ENCODE peak calls at places on chromosomes 5 and 9, in four cellular contexts. D is tibial artery, P is heart left ventricle, K is left lung. L is an unnamed sample.
A peak's percentile ranks its signal among the peaks of the same experiment; 100 is the strongest.

GRCh38 chr5:90169078-90169477 is 240.5 kb downstream of the CETN3 start:
- DNase-seq in D (peak; percentile 25), P (peak; percentile 34), K (no peak), L (no peak)

GRCh38 chr5:67771791-67772190 is 443.8 kb upstream of the PIK3R1 start:
- DNase-seq in D (no peak), P (no peak), K (no peak), L (no peak)

GRCh38 chr5:42992035-42992570 is 48.0 kb downstream of the ANXA2R start:
- DNase-seq in D (peak; percentile 87), P (peak; percentile 91), K (peak; percentile 92), L (peak; percentile 58)

GRCh38 chr5:140224658-140225057 is 49.7 kb downstream of the CYSTM1 start:
- DNase-seq in D (no peak), P (no peak), K (no peak), L (no peak)

GRCh38 chr9:127187231-127187956 is 65.0 kb upstream of the ANGPTL2 start:
- DNase-seq in D (peak; percentile 91), P (peak; percentile 78), K (no peak), L (no peak)

GRCh38 chr9:106947501-106947900 is 84.5 kb downstream of the ZNF462 start:
- DNase-seq in D (no peak), P (no peak), K (no peak), L (no peak)

GRCh38 chr5:17355585-17356346 is 138.3 kb downstream of the BASP1 start:
- DNase-seq in D (no peak), P (no peak), K (no peak), L (no peak)

GRCh38 chr5:73447234-73448071 is 1.1 kb downstream of the FOXD1 start:
- DNase-seq in D (no peak), P (no peak), K (peak; percentile 82), L (no peak)

GRCh38 chr9:89319015-89319905 is 960 bp downstream of the SECISBP2 start:
- DNase-seq in D (no peak), P (no peak), K (no peak), L (no peak)

DNA sequence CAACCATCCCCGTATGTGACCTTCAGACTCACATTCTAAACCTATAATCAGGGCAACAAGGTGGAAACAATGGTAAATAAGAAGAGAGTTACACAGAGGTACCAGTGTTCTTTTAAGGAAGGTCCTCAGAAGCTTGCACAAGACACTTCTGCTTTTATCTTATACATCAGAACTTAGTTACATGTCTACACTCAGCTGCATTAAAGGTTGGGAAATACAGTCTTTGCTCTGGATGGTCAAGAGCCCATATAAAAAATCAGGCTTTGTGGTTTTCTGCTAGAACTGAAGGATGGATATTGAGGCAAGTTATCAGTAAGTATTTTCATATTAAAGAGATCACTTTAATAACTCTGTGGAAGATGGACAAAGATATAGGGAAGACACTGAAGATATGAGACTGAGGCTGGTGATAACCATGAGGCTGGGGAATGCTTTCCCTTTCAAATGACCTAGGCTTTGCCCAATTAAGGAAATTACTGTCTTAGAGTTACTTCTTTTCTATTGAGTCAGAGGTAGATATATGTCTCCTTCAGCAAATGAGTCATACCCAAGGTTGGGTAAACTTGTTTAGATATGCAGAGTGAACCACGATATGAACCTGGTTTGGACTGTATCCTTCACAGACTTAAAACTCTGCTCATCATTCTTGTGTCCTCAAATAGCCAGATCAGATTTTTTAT is 87.0 kb upstream of the TNC start:
- DNase-seq in D (no peak), P (no peak), K (no peak), L (no peak)
- H3K27ac ChIP-seq in D (no peak overlapping the region), P (no peak overlapping the region), K (no peak overlapping the region), L (no peak overlapping the region)

GRCh38 chr9:137444106-137444790 is 3.1 kb upstream of the ENTPD8 start:
- DNase-seq in D (no peak), P (peak; percentile 7), K (peak; percentile 49), L (no peak)
- TF ChIP-seq CTCF in D (no peak), P (no peak), K (no peak), L (no peak)

GRCh38 chr9:5511935-5512580 is 1.7 kb downstream of the PDCD1LG2 start:
- DNase-seq in D (no peak), P (no peak), K (no peak), L (no peak)

GRCh38 chr9:5510360-5510931 is at the start of gene PDCD1LG2:
- DNase-seq in D (no peak), P (no peak), K (no peak), L (no peak)

GRCh38 chr9:5510991-5511390 is 660 bp downstream of the PDCD1LG2 start:
- DNase-seq in D (no peak), P (no peak), K (no peak), L (no peak)

GRCh38 chr9:5511476-5511875 is 1.1 kb downstream of the PDCD1LG2 start:
- DNase-seq in D (no peak), P (no peak), K (no peak), L (no peak)

DNA sequence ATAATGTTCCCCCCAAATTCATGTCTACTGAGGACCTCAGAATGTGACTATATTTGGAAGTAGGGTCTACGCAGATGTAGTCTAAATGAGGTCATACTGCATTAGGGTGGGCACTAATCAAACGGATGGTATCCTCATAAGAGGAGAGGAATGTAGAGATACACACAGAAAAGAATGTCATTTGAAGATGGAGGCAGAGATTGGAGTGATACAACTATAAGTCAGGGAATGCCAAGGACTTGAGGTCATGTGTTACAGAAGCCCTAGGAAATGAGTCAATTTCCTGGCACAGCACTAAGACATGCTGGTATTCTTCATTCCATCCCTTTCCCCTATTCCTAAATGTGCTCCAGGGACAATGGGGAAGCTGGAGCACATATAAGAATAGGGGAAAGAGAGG is 758 bp upstream of the PDCD1LG2 start:
- DNase-seq in D (no peak), P (no peak), K (no peak), L (no peak)
- H3K27ac ChIP-seq in D (peak overlapping the region; percentile 69), P (peak overlapping the region; percentile 47), K (peak overlapping the region; percentile 68), L (peak overlapping the region; percentile 50)

DNA sequence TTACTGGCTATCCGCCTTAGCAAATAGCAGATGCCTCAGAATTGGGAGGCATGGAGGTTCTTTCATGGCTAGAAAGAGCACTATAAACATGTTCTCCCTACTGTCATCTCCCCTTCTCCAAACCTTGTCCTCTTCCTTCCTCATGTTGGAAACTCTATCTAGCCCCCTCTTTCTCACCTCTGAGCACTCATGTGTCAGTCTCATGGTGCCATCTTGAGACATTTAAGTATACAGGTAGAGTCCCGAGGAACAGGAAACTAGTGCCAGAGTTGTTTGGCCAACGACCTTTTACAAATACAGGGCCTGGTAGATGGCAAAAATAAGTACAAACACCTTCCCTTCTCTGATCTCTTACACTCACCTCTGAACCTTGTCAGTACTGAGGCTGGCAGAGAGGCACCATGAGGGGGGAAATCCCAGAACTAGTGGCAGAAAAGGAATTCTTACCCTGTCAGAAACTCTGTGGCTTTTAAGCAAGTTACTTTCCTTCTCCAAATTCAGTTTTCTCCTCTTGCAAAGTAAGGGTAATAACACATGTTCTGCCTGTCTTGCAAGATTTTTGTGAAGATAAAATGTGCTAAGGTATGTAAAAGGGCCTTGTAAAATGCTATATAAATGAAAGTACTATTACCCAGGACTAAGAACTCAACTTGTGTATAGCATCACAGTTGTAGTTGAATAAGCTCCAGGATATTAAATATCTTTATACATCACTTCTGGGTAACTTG is 94.1 kb upstream of the SNX2 start:
- DNase-seq in D (no peak), P (no peak), K (no peak), L (no peak)
- TF ChIP-seq CTCF in D (no peak), P (no peak), K (no peak), L (no peak)

GRCh38 chr9:91162784-91163440 is 198.8 kb downstream of the AUH start:
- DNase-seq in D (peak; percentile 40), P (peak; percentile 50), K (peak; percentile 92), L (peak; percentile 46)

GRCh38 chr9:91163773-91164471 is 197.8 kb downstream of the AUH start:
- DNase-seq in D (no peak), P (no peak), K (no peak), L (no peak)

GRCh38 chr9:91166796-91167366 is 194.8 kb downstream of the AUH start:
- DNase-seq in D (no peak), P (no peak), K (no peak), L (no peak)

GRCh38 chr9:91163441-91163772 is 198.3 kb downstream of the AUH start:
- DNase-seq in D (no peak), P (no peak), K (no peak), L (no peak)

GRCh38 chr9:91164724-91165520 is 196.8 kb downstream of the AUH start:
- DNase-seq in D (peak; percentile 60), P (peak; percentile 69), K (peak; percentile 96), L (no peak)
- H3K27ac ChIP-seq in D (no peak overlapping the region), P (no peak overlapping the region), K (no peak overlapping the region), L (no peak overlapping the region)

DNA sequence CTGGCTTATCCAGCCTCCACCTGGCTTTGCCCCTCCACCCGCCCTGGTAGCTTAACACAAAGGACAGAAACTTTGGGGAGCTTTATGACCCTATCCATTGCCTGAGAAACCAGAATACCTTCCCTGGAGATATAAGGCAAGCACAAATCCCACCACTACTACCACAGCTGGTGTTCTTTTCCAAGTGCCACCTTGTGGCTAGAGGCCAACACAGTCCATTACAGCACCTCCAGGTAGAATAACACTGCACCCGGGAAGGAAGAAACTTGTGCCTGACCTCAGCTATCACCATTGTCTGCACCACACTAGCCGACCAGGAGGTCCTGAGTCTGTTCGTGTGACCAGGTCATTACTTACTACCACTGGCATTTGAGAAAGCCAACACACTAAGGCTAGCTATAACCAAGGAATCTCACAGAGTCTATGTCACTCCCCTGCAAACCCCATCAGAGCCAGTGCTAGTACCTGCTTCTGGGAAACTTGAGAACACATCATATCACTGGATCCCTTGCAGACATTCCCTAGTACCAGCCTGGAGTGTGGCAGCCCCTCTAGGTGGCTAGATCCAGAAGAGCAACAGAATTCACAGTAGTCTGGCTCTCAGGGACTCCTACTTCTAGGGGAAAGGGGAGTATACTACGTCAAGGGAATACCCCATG is 74.0 kb upstream of the RUSC2 start:
- DNase-seq in D (no peak), P (no peak), K (no peak), L (no peak)
- TF ChIP-seq CTCF in D (no peak), P (no peak), K (no peak), L (no peak)

DNA sequence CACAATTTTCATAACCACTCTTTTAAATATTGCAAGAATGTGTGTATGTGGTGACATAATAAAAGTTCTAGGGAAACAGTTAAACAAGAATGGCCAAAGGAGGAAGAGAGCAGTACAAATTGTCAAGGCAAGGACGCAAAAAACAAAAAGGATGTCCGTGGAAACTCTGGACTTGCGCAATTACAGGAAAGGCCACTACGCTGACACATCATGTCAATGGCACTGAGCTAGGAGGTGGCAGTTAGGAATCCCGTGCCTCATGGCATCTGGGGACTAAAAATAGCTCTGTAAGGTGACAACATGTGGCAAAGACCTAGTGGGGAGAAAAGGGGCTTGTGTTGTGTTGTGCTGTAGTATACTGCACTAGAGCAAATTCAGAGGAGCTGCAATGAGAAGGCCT is 123.9 kb upstream of the STC2 start:
- DNase-seq in D (peak; percentile 43), P (peak; percentile 77), K (no peak), L (no peak)
- H3K27ac ChIP-seq in D (no peak overlapping the region), P (peak overlapping the region; percentile 74), K (no peak overlapping the region), L (no peak overlapping the region)

DNA sequence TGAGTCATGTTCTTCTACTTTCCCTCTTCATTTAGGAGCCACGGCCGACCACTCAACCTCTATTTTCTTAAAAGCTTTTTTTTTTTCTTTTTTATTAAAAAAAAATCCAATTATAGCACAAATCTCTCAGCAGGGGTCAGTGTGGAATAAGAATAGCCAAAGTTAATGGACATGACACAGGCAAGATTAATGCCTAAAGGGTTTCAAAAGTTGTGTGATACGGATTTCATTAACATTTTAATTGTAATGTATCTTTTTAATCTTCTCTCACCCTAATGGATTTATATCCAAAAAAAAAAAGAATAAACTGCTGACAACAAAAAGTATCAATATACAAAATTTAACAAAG is 5.4 kb downstream of the NACC2 start:
- DNase-seq in D (no peak), P (no peak), K (no peak), L (no peak)
- TF ChIP-seq CTCF in D (peak; percentile 32), P (peak; percentile 58), K (no peak), L (peak; percentile 28)